ENCODE peak calls at places on chromosomes 3 and 15, in six cellular contexts. J is ovary, T is ELR, R is Right ventricle myocardium superior, O is NCI-H146, P is HT-29. D is an unnamed sample.

GRCh38 chr15:58842713-58843396 is 71.8 kb downstream of the MINDY2 start:
- DNase-seq in T (no peak), P (no peak), J (no peak), O (no peak), R (no peak), D (no peak)

GRCh38 chr3:63067999-63068645 is 192.9 kb upstream of the CADPS start:
- DNase-seq in T (peak), P (peak), R (no peak), O (no peak), J (no peak), D (no peak)

GRCh38 chr3:20137642-20138041 is 48.4 kb downstream of the SGO1 start:
- DNase-seq in R (no peak), T (no peak), O (no peak), J (no peak), P (no peak), D (no peak)

GRCh38 chr3:139312959-139313358 is 30.9 kb upstream of the MRPS22 start:
- DNase-seq in J (no peak), O (no peak), P (peak), T (peak), R (no peak), D (no peak)

GRCh38 chr15:69703495-69704187 is 251.0 kb downstream of the RPLP1 start:
- DNase-seq in P (no peak), T (no peak), R (no peak), J (no peak), O (no peak), D (no peak)

GRCh38 chr3:78689378-78689777 is 1078.4 kb downstream of the ROBO1 start:
- DNase-seq in J (no peak), P (no peak), T (no peak), O (peak), R (no peak), D (no peak)

GRCh38 chr15:99181544-99181943 is 67.8 kb downstream of the TTC23 start:
- DNase-seq in T (no peak), R (peak), P (no peak), O (peak), J (no peak), D (peak)

GRCh38 chr3:112018712-112019111 is 15.8 kb upstream of the TMPRSS7 start:
- DNase-seq in O (no peak), T (no peak), P (no peak), R (no peak), J (no peak), D (no peak)

GRCh38 chr15:96333194-96334016 is 2.9 kb downstream of the NR2F2 start:
- DNase-seq in R (peak), P (peak), O (no peak), J (peak), T (peak), D (peak)

GRCh38 chr15:27414168-27414870 is 443.3 kb downstream of the GABRG3 start:
- DNase-seq in J (no peak), O (no peak), T (no peak), R (no peak), P (no peak), D (no peak)

GRCh38 chr3:33437556-33438283 is 2.5 kb downstream of the UBP1 start:
- DNase-seq in J (no peak), R (peak), T (peak), O (no peak), P (peak), D (no peak)

GRCh38 chr3:136838641-136839555 is 20.0 kb downstream of the SLC35G2 start:
- DNase-seq in P (no peak), T (peak), J (no peak), O (no peak), R (no peak), D (no peak)

GRCh38 chr3:127796751-127797150 is 25.6 kb downstream of the MGLL start:
- DNase-seq in J (no peak), O (no peak), P (no peak), T (no peak), R (no peak), D (no peak)

GRCh38 chr15:37585966-37586656 is 348.3 kb upstream of the TMCO5A start:
- DNase-seq in P (no peak), T (peak), R (no peak), O (no peak), J (no peak), D (no peak)

GRCh38 chr3:79032686-79033318 is 735.0 kb downstream of the ROBO1 start:
- DNase-seq in J (no peak), T (peak), P (peak), O (peak), R (no peak), D (no peak)